ENCODE peak calls at places on chromosomes 5 and 9, in five cellular contexts. L, C, Z, X and N are unnamed samples.

GRCh38 chr5:80745490-80745889 is 90.7 kb upstream of the DHFR start:
- DNase-seq in Z (no peak), L (no peak), X (no peak), C (peak; percentile 74), N (peak; percentile 68)

GRCh38 chr9:96487949-96488348 is 38.0 kb downstream of the HABP4 start:
- DNase-seq in X (peak; percentile 61), Z (no peak), C (no peak), L (no peak), N (peak; percentile 59)

GRCh38 chr9:124699575-124699974 is 71.5 kb downstream of the NR6A1 start:
- DNase-seq in L (no peak), Z (no peak), X (no peak), C (no peak), N (no peak)

GRCh38 chr9:118961857-118962256 is 407.4 kb downstream of the BRINP1 start:
- DNase-seq in Z (no peak), C (peak; percentile 26), L (no peak), X (no peak), N (no peak)

GRCh38 chr9:130010151-130010988 is 32.6 kb downstream of the FNBP1 start:
- DNase-seq in L (no peak), C (no peak), X (no peak), Z (no peak), N (no peak)

GRCh38 chr9:23672121-23672520 is 153.9 kb downstream of the ELAVL2 start:
- DNase-seq in C (no peak), Z (no peak), L (no peak), X (no peak), N (no peak)

GRCh38 chr9:34139477-34140146 is 13.1 kb upstream of the DCAF12 start:
- DNase-seq in X (no peak), L (peak; percentile 27), Z (no peak), C (peak; percentile 89), N (peak; percentile 90)

GRCh38 chr9:72362680-72363139 is 2.3 kb downstream of the ZFAND5 start:
- DNase-seq in Z (no peak), L (peak; percentile 80), X (peak; percentile 17), C (peak; percentile 64), N (peak; percentile 60)